ENCODE peak calls at places on chromosomes 11 and 22, in ten cellular contexts. L is naive thymus-derived CD8-positive, alpha-beta T cell; Q is stimulated activated CD8-positive, alpha-beta memory T cell treated with anti-CD3 and anti-CD28 coated beads, Interleukin-2, amount 100 ng/mL, for 1 hour; K is amniotic stem cell; O is iris pigment epithelial cell; U is heart right ventricle; M is lung; W is stimulated activated CD4-positive, alpha-beta T cell treated with anti-CD3 and anti-CD28 coated beads, Interleukin-4, amount 100 ng/mL, for 24 hours; S is head of caudate nucleus; D is cardiac muscle cell. J is an unnamed sample.

GRCh38 chr22:47337161-47337621 is 574.7 kb downstream of the TBC1D22A start:
- DNase-seq in L (no peak), Q (no peak), K (peak), O (peak), U (no peak), M (no peak), W (no peak), S (peak), D (no peak), J (no peak)

GRCh38 chr11:64211181-64211872 is 4.8 kb downstream of the FERMT3 start:
- DNase-seq in L (no peak), Q (no peak), K (no peak), O (no peak), U (no peak), M (no peak), W (no peak), S (no peak), D (no peak), J (no peak)

GRCh38 chr11:18526130-18526520 is 617 bp downstream of the TSG101 start:
- DNase-seq in L (no peak), Q (no peak), K (no peak), O (no peak), U (no peak), M (no peak), W (no peak), S (no peak), D (no peak), J (no peak)

GRCh38 chr22:36737776-36738175 is 34.2 kb upstream of the CACNG2 start:
- DNase-seq in L (no peak), Q (no peak), K (no peak), O (no peak), U (peak), M (no peak), W (no peak), S (no peak), D (no peak), J (no peak)

GRCh38 chr11:122074022-122074421 is 42.0 kb downstream of the BLID start:
- DNase-seq in L (no peak), Q (no peak), K (no peak), O (no peak), U (no peak), M (no peak), W (no peak), S (no peak), D (no peak), J (no peak)

GRCh38 chr22:45430871-45431270 is 17.4 kb downstream of the RIBC2 start:
- DNase-seq in L (no peak), Q (no peak), K (no peak), O (no peak), U (no peak), M (no peak), W (no peak), S (no peak), D (no peak), J (no peak)

GRCh38 chr11:35138606-35138948 is 394 bp upstream of the CD44 start:
- DNase-seq in L (no peak), Q (no peak), K (no peak), O (no peak), U (no peak), M (no peak), W (no peak), S (no peak), D (peak), J (no peak)

GRCh38 chr22:33922268-33922667 is 2.0 kb upstream of the LARGE1 start:
- DNase-seq in L (no peak), Q (no peak), K (no peak), O (peak), U (no peak), M (no peak), W (no peak), S (peak), D (peak), J (no peak)

GRCh38 chr11:27705873-27706820 is 5.9 kb upstream of the BDNF start:
- DNase-seq in L (no peak), Q (no peak), K (no peak), O (peak), U (no peak), M (no peak), W (no peak), S (no peak), D (peak), J (no peak)

GRCh38 chr22:31489632-31490495 is at the start of gene EIF4ENIF1:
- DNase-seq in L (peak), Q (peak), K (peak), O (peak), U (peak), M (peak), W (peak), S (peak), D (peak), J (peak)

GRCh38 chr11:1966531-1966930 is 19.4 kb downstream of the MRPL23 start:
- DNase-seq in L (no peak), Q (no peak), K (no peak), O (no peak), U (peak), M (no peak), W (no peak), S (no peak), D (no peak), J (no peak)

GRCh38 chr11:2529636-2530035 is 84.8 kb downstream of the KCNQ1 start:
- DNase-seq in L (no peak), Q (no peak), K (no peak), O (no peak), U (peak), M (no peak), W (no peak), S (no peak), D (no peak), J (no peak)

GRCh38 chr11:74325649-74326645 is 14.5 kb upstream of the P4HA3 start:
- DNase-seq in L (no peak), Q (no peak), K (no peak), O (peak), U (peak), M (peak), W (no peak), S (peak), D (no peak), J (no peak)

GRCh38 chr11:819943-820649 is 1.4 kb downstream of the PNPLA2 start:
- DNase-seq in L (peak), Q (peak), K (peak), O (peak), U (peak), M (peak), W (peak), S (peak), D (peak), J (peak)

GRCh38 chr22:19901577-19902244 is 39.9 kb upstream of the COMT start:
- DNase-seq in L (no peak), Q (no peak), K (no peak), O (no peak), U (no peak), M (no peak), W (no peak), S (no peak), D (no peak), J (no peak)

GRCh38 chr11:45400594-45400993 is 114.5 kb upstream of the SYT13 start:
- DNase-seq in L (no peak), Q (no peak), K (peak), O (peak), U (no peak), M (no peak), W (no peak), S (no peak), D (no peak), J (no peak)

GRCh38 chr11:103890654-103891053 is 145.8 kb upstream of the DDI1 start:
- DNase-seq in L (no peak), Q (no peak), K (no peak), O (no peak), U (no peak), M (no peak), W (no peak), S (no peak), D (no peak), J (no peak)

GRCh38 chr11:9847636-9848035 is 183.8 kb downstream of the SWAP70 start:
- DNase-seq in L (no peak), Q (no peak), K (no peak), O (peak), U (no peak), M (no peak), W (no peak), S (no peak), D (no peak), J (no peak)

GRCh38 chr22:30459206-30460052 is 12.4 kb downstream of the SEC14L3 start:
- DNase-seq in L (no peak), Q (no peak), K (no peak), O (no peak), U (no peak), M (no peak), W (no peak), S (no peak), D (peak), J (no peak)

GRCh38 chr22:45058622-45058912 is 48.8 kb upstream of the PHF21B start:
- DNase-seq in L (no peak), Q (no peak), K (no peak), O (no peak), U (no peak), M (no peak), W (no peak), S (no peak), D (no peak), J (no peak)

GRCh38 chr11:78573271-78574035 is 1.2 kb downstream of the NARS2 start:
- DNase-seq in L (no peak), Q (no peak), K (no peak), O (no peak), U (no peak), M (no peak), W (no peak), S (no peak), D (no peak), J (no peak)

GRCh38 chr11:95495722-95496121 is 264.7 kb upstream of the SESN3 start:
- DNase-seq in L (no peak), Q (no peak), K (no peak), O (no peak), U (no peak), M (no peak), W (no peak), S (no peak), D (no peak), J (no peak)

GRCh38 chr11:121328213-121328966 is 35.8 kb downstream of the SC5D start:
- DNase-seq in L (peak), Q (no peak), K (no peak), O (no peak), U (no peak), M (no peak), W (peak), S (no peak), D (peak), J (peak)

GRCh38 chr11:12287374-12288211 is 89.8 kb upstream of the PARVA start:
- DNase-seq in L (no peak), Q (no peak), K (peak), O (peak), U (peak), M (peak), W (no peak), S (no peak), D (peak), J (peak)

GRCh38 chr11:19116315-19116970 is 525 bp upstream of the ZDHHC13 start:
- DNase-seq in L (no peak), Q (no peak), K (no peak), O (no peak), U (no peak), M (no peak), W (no peak), S (no peak), D (no peak), J (no peak)

GRCh38 chr11:73399159-73400090 is 23.2 kb downstream of the RELT start:
- DNase-seq in L (no peak), Q (no peak), K (no peak), O (peak), U (no peak), M (no peak), W (no peak), S (no peak), D (no peak), J (no peak)